ENCODE peak calls at places on chromosomes 11 and 22, in six cellular contexts. C is choroid plexus epithelial cell; G is mucosa of descending colon; N is CD4-positive, alpha-beta T cell; J is endothelial cell; T is thyroid gland. X is an unnamed sample.

GRCh38 chr11:94507485-94507884 is 4.8 kb upstream of the C11orf97 start:
- DNase-seq in C (no peak), G (no peak), N (no peak), J (no peak), T (no peak), X (no peak)

GRCh38 chr11:57342702-57343101 is 4.5 kb downstream of the P2RX3 start:
- DNase-seq in C (no peak), G (no peak), N (no peak), J (no peak), T (no peak), X (no peak)

GRCh38 chr11:19742595-19743292 is 30.1 kb downstream of the NAV2 start:
- DNase-seq in C (peak), G (peak), N (peak), J (peak), T (peak), X (peak)

GRCh38 chr11:101863361-101863760 is 51.4 kb upstream of the CEP126 start:
- DNase-seq in C (peak), G (no peak), N (no peak), J (no peak), T (no peak), X (no peak)

GRCh38 chr22:34645375-34645774 is 420.6 kb upstream of the ISX start:
- DNase-seq in C (no peak), G (no peak), N (no peak), J (no peak), T (no peak), X (peak)

GRCh38 chr22:50432131-50432870 is 42.5 kb downstream of the SBF1 start:
- DNase-seq in C (no peak), G (no peak), N (no peak), J (no peak), T (no peak), X (no peak)

GRCh38 chr11:8384199-8384821 is 120.6 kb upstream of the LMO1 start:
- DNase-seq in C (no peak), G (peak), N (no peak), J (peak), T (peak), X (no peak)

GRCh38 chr22:39776295-39776694 is 117.3 kb downstream of the ENTHD1 start:
- DNase-seq in C (no peak), G (no peak), N (no peak), J (no peak), T (no peak), X (no peak)

GRCh38 chr11:1728931-1729691 is 21.3 kb downstream of the IFITM10 start:
- DNase-seq in C (no peak), G (no peak), N (no peak), J (no peak), T (no peak), X (no peak)
- TF ChIP-seq CTCF in C (no peak), G (no peak), N (no peak), J (no peak), T (no peak), X (no peak)

DNA sequence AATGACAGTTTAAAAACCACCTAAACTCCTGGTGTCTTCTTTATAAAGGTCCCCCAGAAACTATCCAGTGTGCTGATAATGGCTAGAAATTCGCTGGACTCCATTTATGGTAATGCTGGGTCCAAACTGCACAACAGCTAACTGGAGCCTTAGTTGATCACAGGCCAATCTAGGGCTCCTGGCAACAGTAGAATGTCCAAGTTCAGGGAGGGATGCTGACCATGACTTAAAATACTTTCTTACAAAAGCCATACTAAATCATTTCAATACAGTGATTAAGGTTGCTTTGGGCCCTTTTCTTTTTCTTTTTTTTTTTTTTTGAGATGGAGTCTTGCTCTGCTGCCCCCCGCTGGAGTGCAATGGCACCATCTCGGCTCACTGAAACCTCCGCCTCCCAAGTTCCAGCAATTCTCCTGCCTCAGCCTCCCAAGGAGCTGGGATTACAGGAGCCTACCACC is 14.5 kb upstream of the GAB2 start:
- DNase-seq in C (no peak), G (no peak), N (no peak), J (peak), T (no peak), X (peak)
- TF ChIP-seq CTCF in C (peak), G (no peak), N (peak), J (peak), T (peak), X (peak)

DNA sequence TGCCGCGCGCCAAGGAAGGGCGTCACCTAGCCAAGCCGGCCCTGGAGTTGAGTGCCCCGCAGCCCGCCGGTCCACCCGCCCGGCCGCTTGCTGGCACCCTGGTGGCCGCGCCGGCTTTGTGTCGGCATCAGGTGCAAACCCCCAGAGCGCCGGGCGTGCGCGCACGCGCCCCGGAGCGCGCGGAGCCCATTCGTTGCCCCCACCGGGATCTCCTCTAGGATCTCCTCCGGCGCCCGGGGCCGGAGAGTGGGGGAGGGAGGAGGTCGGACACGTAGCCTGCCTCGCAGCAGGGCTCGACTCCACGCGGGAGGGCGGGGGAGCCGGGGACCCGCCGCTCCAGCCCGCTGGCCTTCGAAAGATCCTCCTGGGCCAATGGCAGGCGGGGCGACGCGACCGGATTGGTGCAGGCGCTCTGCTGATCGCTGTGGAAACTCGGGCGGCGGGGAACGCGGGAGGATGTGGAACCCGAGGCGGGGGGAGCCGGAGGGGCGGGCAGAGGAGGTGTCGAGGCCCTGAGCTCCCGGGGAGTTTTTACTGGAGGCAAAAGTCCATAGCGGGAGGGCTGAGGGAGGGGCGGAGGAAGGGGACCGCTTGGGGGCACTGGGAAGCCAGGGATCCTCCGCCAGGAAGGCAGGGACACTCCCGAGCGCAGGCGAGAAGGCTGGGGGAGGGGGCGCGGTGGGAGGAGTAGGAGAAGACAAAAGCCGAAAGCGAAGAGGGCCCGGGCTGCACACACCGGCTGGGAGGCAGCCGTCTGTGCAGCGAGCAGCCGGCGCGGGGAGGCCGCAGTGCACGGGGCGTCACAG is at the start of gene FADS2:
- DNase-seq in C (peak), G (peak), N (peak), J (peak), T (peak), X (peak)
- TF ChIP-seq CTCF in C (no peak), G (no peak), N (no peak), J (peak), T (no peak), X (peak)

GRCh38 chr11:32288276-32288675 is 147.1 kb downstream of the WT1 start:
- DNase-seq in C (no peak), G (no peak), N (no peak), J (no peak), T (no peak), X (no peak)
- TF ChIP-seq CTCF in C (peak), G (no peak), N (no peak), J (no peak), T (no peak), X (no peak)

GRCh38 chr11:104997288-104997687 is 25.7 kb downstream of the CASP5 start:
- DNase-seq in C (peak), G (no peak), N (no peak), J (no peak), T (no peak), X (no peak)
- TF ChIP-seq CTCF in C (peak), G (no peak), N (no peak), J (no peak), T (no peak), X (no peak)

GRCh38 chr11:70194792-70195791 is 8.0 kb upstream of the FADD start:
- DNase-seq in C (no peak), G (no peak), N (no peak), J (no peak), T (no peak), X (no peak)
- TF ChIP-seq CTCF in C (no peak), G (no peak), N (no peak), J (no peak), T (no peak), X (no peak)

X was measured in neural crest cell.